ENCODE peak calls at places on chromosomes 13 and 19, in six cellular contexts. A, W, X, U, E and Q are unnamed samples.

GRCh38 chr13:41905600-41906254 is 55.2 kb downstream of the VWA8 start:
- DNase-seq in A (no peak), W (peak; percentile 23), X (peak; percentile 70), U (no peak), E (no peak), Q (peak; percentile 18)

GRCh38 chr19:40360020-40360686 is 11.7 kb downstream of the PLD3 start:
- DNase-seq in A (no peak), W (no peak), X (no peak), U (no peak), E (no peak), Q (no peak)

GRCh38 chr19:5150902-5151741 is 182.2 kb downstream of the KDM4B start:
- DNase-seq in A (no peak), W (no peak), X (peak; percentile 60), U (no peak), E (peak; percentile 13), Q (no peak)

GRCh38 chr13:69474286-69474685 is 633.3 kb upstream of the ATXN8OS start:
- DNase-seq in A (no peak), W (no peak), X (no peak), U (no peak), E (no peak), Q (no peak)

GRCh38 chr19:43779147-43779819 is 1.5 kb downstream of the KCNN4 start:
- DNase-seq in A (no peak), W (no peak), X (no peak), U (no peak), E (peak; percentile 36), Q (no peak)

GRCh38 chr19:44718441-44719261 is 19.7 kb downstream of the CEACAM16 start:
- DNase-seq in A (no peak), W (no peak), X (peak; percentile 95), U (peak; percentile 45), E (peak; percentile 78), Q (peak; percentile 89)

GRCh38 chr19:49875801-49876421 is 1.2 kb downstream of the AKT1S1 start:
- DNase-seq in A (peak; percentile 94), W (no peak), X (peak; percentile 83), U (peak; percentile 55), E (peak; percentile 64), Q (no peak)

GRCh38 chr13:100608906-100609305 is 20.3 kb upstream of the GGACT start:
- DNase-seq in A (no peak), W (no peak), X (no peak), U (no peak), E (no peak), Q (peak; percentile 73)

GRCh38 chr13:27177852-27178251 is 6.2 kb upstream of the USP12 start:
- DNase-seq in A (no peak), W (no peak), X (peak; percentile 87), U (no peak), E (no peak), Q (no peak)

GRCh38 chr19:31501427-31502195 is 152.4 kb upstream of the TSHZ3 start:
- DNase-seq in A (peak; percentile 27), W (no peak), X (no peak), U (no peak), E (no peak), Q (no peak)

GRCh38 chr13:99660101-99660500 is 158.8 kb downstream of the TM9SF2 start:
- DNase-seq in A (no peak), W (no peak), X (no peak), U (no peak), E (no peak), Q (no peak)

GRCh38 chr13:101556676-101557121 is 104.2 kb downstream of the ITGBL1 start:
- DNase-seq in A (no peak), W (no peak), X (no peak), U (no peak), E (no peak), Q (no peak)

GRCh38 chr19:5959260-5960004 is 18.5 kb downstream of the RANBP3 start:
- DNase-seq in A (no peak), W (no peak), X (no peak), U (no peak), E (no peak), Q (no peak)

GRCh38 chr19:4388171-4389063 is 11.9 kb downstream of the SH3GL1 start:
- DNase-seq in A (no peak), W (no peak), X (no peak), U (no peak), E (peak; percentile 35), Q (no peak)

GRCh38 chr13:26718146-26718545 is 42.4 kb downstream of the GPR12 start:
- DNase-seq in A (peak; percentile 77), W (no peak), X (no peak), U (no peak), E (no peak), Q (no peak)

GRCh38 chr19:46478356-46478986 is 7.1 kb upstream of the PNMA8A start:
- DNase-seq in A (no peak), W (peak; percentile 30), X (peak; percentile 97), U (no peak), E (no peak), Q (no peak)

GRCh38 chr13:40440990-40441820 is 225.2 kb downstream of the FOXO1 start:
- DNase-seq in A (no peak), W (no peak), X (no peak), U (peak; percentile 86), E (peak; percentile 82), Q (no peak)

GRCh38 chr13:93254775-93255174 is 28.2 kb downstream of the GPC6 start:
- DNase-seq in A (no peak), W (no peak), X (no peak), U (no peak), E (no peak), Q (no peak)

GRCh38 chr19:19474950-19475781 is 40.2 kb downstream of the TSSK6 start:
- DNase-seq in A (no peak), W (no peak), X (peak; percentile 73), U (no peak), E (no peak), Q (no peak)

GRCh38 chr19:19468424-19469050 is 46.8 kb downstream of the TSSK6 start:
- DNase-seq in A (no peak), W (no peak), X (no peak), U (no peak), E (no peak), Q (peak; percentile 18)

GRCh38 chr19:19471682-19472081 is 43.7 kb downstream of the TSSK6 start:
- DNase-seq in A (no peak), W (no peak), X (no peak), U (no peak), E (no peak), Q (no peak)

GRCh38 chr19:19466201-19466600 is 49.1 kb downstream of the TSSK6 start:
- DNase-seq in A (no peak), W (no peak), X (no peak), U (no peak), E (no peak), Q (no peak)

DNA sequence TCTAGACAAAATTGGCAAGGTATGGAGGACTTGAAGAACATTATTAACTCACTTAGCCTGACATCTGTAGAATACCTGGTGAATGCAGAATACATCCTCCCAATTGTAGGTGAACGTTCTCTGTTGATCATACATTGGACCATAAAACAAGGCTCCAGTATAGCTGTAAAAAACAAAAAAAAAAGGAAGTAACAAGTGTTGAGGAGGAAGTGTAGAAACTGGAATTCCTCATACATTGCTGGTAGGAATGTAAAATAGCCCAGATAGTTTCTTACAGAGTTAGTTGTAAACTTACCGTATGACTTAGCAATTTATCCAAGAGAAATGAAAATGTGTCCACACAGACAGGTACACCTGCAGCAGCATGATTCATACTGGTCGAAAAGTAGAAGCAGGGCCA is 44.8 kb downstream of the TSSK6 start:
- DNase-seq in A (no peak), W (no peak), X (no peak), U (no peak), E (no peak), Q (no peak)
- H3K27me3 ChIP-seq in A (no peaks in the 10 kb centered on the region), W (no peaks in the 10 kb centered on the region), X (no peaks in the 10 kb centered on the region), U (no peaks in the 10 kb centered on the region), E (no peaks in the 10 kb centered on the region), Q (no peaks in the 10 kb centered on the region)

GRCh38 chr13:29502391-29503008 is 93.0 kb downstream of the SLC7A1 start:
- DNase-seq in A (no peak), W (no peak), X (no peak), U (no peak), E (no peak), Q (no peak)
- H3K4me3 ChIP-seq in A (no peak overlapping the region), W (no peak overlapping the region), X (no peak overlapping the region), U (peak overlapping the region; percentile 23), E (no peak overlapping the region), Q (no peak overlapping the region)

GRCh38 chr13:109795021-109795420 is 8.6 kb upstream of the IRS2 start:
- DNase-seq in A (no peak), W (no peak), X (no peak), U (no peak), E (no peak), Q (peak; percentile 45)
- H3K27ac ChIP-seq in A (no peak overlapping the region), W (no peak overlapping the region), X (no peak overlapping the region), U (no peak overlapping the region), E (no peak overlapping the region), Q (no peak overlapping the region)

GRCh38 chr13:112951674-112952371 is 17.2 kb upstream of the MCF2L start:
- DNase-seq in A (no peak), W (no peak), X (no peak), U (no peak), E (no peak), Q (no peak)
- H3K27me3 ChIP-seq in A (no peaks in the 10 kb centered on the region), W (no peaks in the 10 kb centered on the region), X (no peaks in the 10 kb centered on the region), U (peaks cover 12% of the 10 kb centered on the region), E (peaks cover 17% of the 10 kb centered on the region), Q (peaks cover 14% of the 10 kb centered on the region)

GRCh38 chr19:1868971-1869370 is 5.6 kb upstream of the KLF16 start:
- DNase-seq in A (no peak), W (no peak), X (no peak), U (no peak), E (no peak), Q (no peak)

GRCh38 chr19:1871630-1872029 is 8.3 kb upstream of the KLF16 start:
- DNase-seq in A (no peak), W (no peak), X (no peak), U (no peak), E (no peak), Q (no peak)

GRCh38 chr19:1873524-1874473 is 10.4 kb upstream of the KLF16 start:
- DNase-seq in A (no peak), W (no peak), X (no peak), U (no peak), E (peak; percentile 67), Q (no peak)

GRCh38 chr19:1872807-1873523 is 9.6 kb upstream of the KLF16 start:
- DNase-seq in A (no peak), W (no peak), X (no peak), U (no peak), E (no peak), Q (no peak)

DNA sequence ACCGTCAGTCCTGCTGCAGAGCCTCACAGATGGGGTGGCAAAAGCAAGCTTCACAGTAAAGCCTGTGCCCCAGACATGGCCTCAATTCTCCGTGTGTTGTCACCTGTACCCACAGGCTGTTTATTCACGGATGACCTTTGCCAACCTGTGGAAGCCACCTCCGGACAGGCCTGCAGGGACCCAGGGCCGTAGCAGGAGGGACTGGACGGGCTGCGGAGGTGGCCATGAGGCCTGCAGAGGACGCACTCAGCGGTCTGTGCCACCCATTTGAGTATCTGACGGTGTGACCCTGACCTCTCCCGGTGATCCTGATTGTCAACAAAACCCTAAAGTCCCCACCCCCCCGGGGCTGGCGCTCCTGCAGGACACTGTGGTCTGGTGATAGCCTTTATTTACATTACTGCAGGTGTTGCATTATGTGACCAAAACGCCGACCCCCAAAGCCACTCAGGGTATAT is 7.8 kb upstream of the KLF16 start:
- DNase-seq in A (no peak), W (no peak), X (no peak), U (no peak), E (no peak), Q (no peak)
- H3K4me3 ChIP-seq in A (no peak overlapping the region), W (no peak overlapping the region), X (no peak overlapping the region), U (no peak overlapping the region), E (no peak overlapping the region), Q (no peak overlapping the region)